ENCODE peak calls at places on chromosomes 7 and 10, in four cellular contexts. One of them, this sample, is unnamed.
A peak's percentile ranks its signal among the peaks of the same experiment; 100 is the strongest.

GRCh38 chr7:33751395-33751794 is 153.9 kb upstream of the BMPER start:
- DNase-seq in stimulated activated CD4-positive, alpha-beta T cell treated with anti-CD3 and anti-CD28 coated beads, Interleukin-1b, Interleukin-23, amount 100 ng/mL, for 24 hours: no peak
- DNase-seq in neural progenitor cell: no peak
- DNase-seq in M059J: no peak
- DNase-seq in this sample: no peak

GRCh38 chr7:145398758-145399157 is 562.9 kb upstream of the TPK1 start:
- DNase-seq in stimulated activated CD4-positive, alpha-beta T cell treated with anti-CD3 and anti-CD28 coated beads, Interleukin-1b, Interleukin-23, amount 100 ng/mL, for 24 hours: no peak
- DNase-seq in neural progenitor cell: peak; percentile 62
- DNase-seq in M059J: peak; percentile 55
- DNase-seq in this sample: no peak

GRCh38 chr7:50220280-50220679 is 84.2 kb upstream of the IKZF1 start:
- DNase-seq in stimulated activated CD4-positive, alpha-beta T cell treated with anti-CD3 and anti-CD28 coated beads, Interleukin-1b, Interleukin-23, amount 100 ng/mL, for 24 hours: no peak
- DNase-seq in neural progenitor cell: no peak
- DNase-seq in M059J: no peak
- DNase-seq in this sample: no peak

GRCh38 chr10:1295756-1296480 is 239.7 kb downstream of the WDR37 start:
- DNase-seq in stimulated activated CD4-positive, alpha-beta T cell treated with anti-CD3 and anti-CD28 coated beads, Interleukin-1b, Interleukin-23, amount 100 ng/mL, for 24 hours: no peak
- DNase-seq in neural progenitor cell: no peak
- DNase-seq in M059J: no peak
- DNase-seq in this sample: no peak

GRCh38 chr10:111973306-111973705 is 210.3 kb downstream of the GPAM start:
- DNase-seq in stimulated activated CD4-positive, alpha-beta T cell treated with anti-CD3 and anti-CD28 coated beads, Interleukin-1b, Interleukin-23, amount 100 ng/mL, for 24 hours: no peak
- DNase-seq in neural progenitor cell: no peak
- DNase-seq in M059J: no peak
- DNase-seq in this sample: no peak

GRCh38 chr10:121112618-121113384 is 261.6 kb downstream of the WDR11 start:
- DNase-seq in stimulated activated CD4-positive, alpha-beta T cell treated with anti-CD3 and anti-CD28 coated beads, Interleukin-1b, Interleukin-23, amount 100 ng/mL, for 24 hours: no peak
- DNase-seq in neural progenitor cell: peak; percentile 61
- DNase-seq in M059J: peak; percentile 35
- DNase-seq in this sample: no peak

GRCh38 chr7:158567153-158567603 is 20.4 kb downstream of the PTPRN2 start:
- DNase-seq in stimulated activated CD4-positive, alpha-beta T cell treated with anti-CD3 and anti-CD28 coated beads, Interleukin-1b, Interleukin-23, amount 100 ng/mL, for 24 hours: no peak
- DNase-seq in neural progenitor cell: no peak
- DNase-seq in M059J: no peak
- DNase-seq in this sample: no peak

GRCh38 chr10:43928425-43928968 is 279.8 kb upstream of the ZNF32 start:
- DNase-seq in stimulated activated CD4-positive, alpha-beta T cell treated with anti-CD3 and anti-CD28 coated beads, Interleukin-1b, Interleukin-23, amount 100 ng/mL, for 24 hours: no peak
- DNase-seq in neural progenitor cell: no peak
- DNase-seq in M059J: no peak
- DNase-seq in this sample: no peak

GRCh38 chr10:77970869-77971803 is 44.6 kb upstream of the DLG5 start:
- DNase-seq in stimulated activated CD4-positive, alpha-beta T cell treated with anti-CD3 and anti-CD28 coated beads, Interleukin-1b, Interleukin-23, amount 100 ng/mL, for 24 hours: no peak
- DNase-seq in neural progenitor cell: peak; percentile 56
- DNase-seq in M059J: peak; percentile 94
- DNase-seq in this sample: peak; percentile 86

GRCh38 chr10:122509323-122509722 is 48.0 kb downstream of the HTRA1 start:
- DNase-seq in stimulated activated CD4-positive, alpha-beta T cell treated with anti-CD3 and anti-CD28 coated beads, Interleukin-1b, Interleukin-23, amount 100 ng/mL, for 24 hours: no peak
- DNase-seq in neural progenitor cell: no peak
- DNase-seq in M059J: no peak
- DNase-seq in this sample: no peak

GRCh38 chr7:150902078-150903033 is 50.0 kb downstream of the AOC1 start:
- DNase-seq in stimulated activated CD4-positive, alpha-beta T cell treated with anti-CD3 and anti-CD28 coated beads, Interleukin-1b, Interleukin-23, amount 100 ng/mL, for 24 hours: no peak
- DNase-seq in neural progenitor cell: no peak
- DNase-seq in M059J: no peak
- DNase-seq in this sample: no peak

GRCh38 chr10:79132681-79133381 is 64.1 kb downstream of the ZMIZ1 start:
- DNase-seq in stimulated activated CD4-positive, alpha-beta T cell treated with anti-CD3 and anti-CD28 coated beads, Interleukin-1b, Interleukin-23, amount 100 ng/mL, for 24 hours: no peak
- DNase-seq in neural progenitor cell: peak; percentile 61
- DNase-seq in M059J: no peak
- DNase-seq in this sample: no peak

GRCh38 chr10:73908853-73909611 is 1.9 kb upstream of the PLAU start:
- DNase-seq in stimulated activated CD4-positive, alpha-beta T cell treated with anti-CD3 and anti-CD28 coated beads, Interleukin-1b, Interleukin-23, amount 100 ng/mL, for 24 hours: no peak
- DNase-seq in neural progenitor cell: no peak
- DNase-seq in M059J: peak; percentile 100
- DNase-seq in this sample: peak; percentile 100

GRCh38 chr7:96093435-96093834 is 228.5 kb downstream of the SLC25A13 start:
- DNase-seq in stimulated activated CD4-positive, alpha-beta T cell treated with anti-CD3 and anti-CD28 coated beads, Interleukin-1b, Interleukin-23, amount 100 ng/mL, for 24 hours: no peak
- DNase-seq in neural progenitor cell: no peak
- DNase-seq in M059J: peak; percentile 92
- DNase-seq in this sample: peak; percentile 20

GRCh38 chr10:87635498-87636312 is 24.0 kb upstream of the PAPSS2 start:
- DNase-seq in stimulated activated CD4-positive, alpha-beta T cell treated with anti-CD3 and anti-CD28 coated beads, Interleukin-1b, Interleukin-23, amount 100 ng/mL, for 24 hours: no peak
- DNase-seq in neural progenitor cell: no peak
- DNase-seq in M059J: peak; percentile 93
- DNase-seq in this sample: peak; percentile 95

GRCh38 chr7:38942431-38943051 is 33.5 kb upstream of the VPS41 start:
- DNase-seq in stimulated activated CD4-positive, alpha-beta T cell treated with anti-CD3 and anti-CD28 coated beads, Interleukin-1b, Interleukin-23, amount 100 ng/mL, for 24 hours: no peak
- DNase-seq in neural progenitor cell: no peak
- DNase-seq in M059J: peak; percentile 25
- DNase-seq in this sample: no peak

GRCh38 chr7:44176486-44176885 is 12.8 kb downstream of the GCK start:
- DNase-seq in stimulated activated CD4-positive, alpha-beta T cell treated with anti-CD3 and anti-CD28 coated beads, Interleukin-1b, Interleukin-23, amount 100 ng/mL, for 24 hours: no peak
- DNase-seq in neural progenitor cell: no peak
- DNase-seq in M059J: no peak
- DNase-seq in this sample: no peak

GRCh38 chr7:106774768-106775551 is 90.1 kb upstream of the PIK3CG start:
- DNase-seq in stimulated activated CD4-positive, alpha-beta T cell treated with anti-CD3 and anti-CD28 coated beads, Interleukin-1b, Interleukin-23, amount 100 ng/mL, for 24 hours: no peak
- DNase-seq in neural progenitor cell: no peak
- DNase-seq in M059J: peak; percentile 80
- DNase-seq in this sample: no peak

GRCh38 chr7:134031835-134032617 is 95.1 kb upstream of the LRGUK start:
- DNase-seq in stimulated activated CD4-positive, alpha-beta T cell treated with anti-CD3 and anti-CD28 coated beads, Interleukin-1b, Interleukin-23, amount 100 ng/mL, for 24 hours: no peak
- DNase-seq in neural progenitor cell: no peak
- DNase-seq in M059J: no peak
- DNase-seq in this sample: no peak

GRCh38 chr10:2120781-2121180 is 383.5 kb upstream of the ADARB2 start:
- DNase-seq in stimulated activated CD4-positive, alpha-beta T cell treated with anti-CD3 and anti-CD28 coated beads, Interleukin-1b, Interleukin-23, amount 100 ng/mL, for 24 hours: no peak
- DNase-seq in neural progenitor cell: peak; percentile 36
- DNase-seq in M059J: peak; percentile 33
- DNase-seq in this sample: no peak

GRCh38 chr10:47164800-47165128 is 135.2 kb upstream of the GDF10 start:
- DNase-seq in stimulated activated CD4-positive, alpha-beta T cell treated with anti-CD3 and anti-CD28 coated beads, Interleukin-1b, Interleukin-23, amount 100 ng/mL, for 24 hours: no peak
- DNase-seq in neural progenitor cell: no peak
- DNase-seq in M059J: peak; percentile 71
- DNase-seq in this sample: peak; percentile 42

GRCh38 chr10:63788152-63788821 is 267.1 kb downstream of the REEP3 start:
- DNase-seq in stimulated activated CD4-positive, alpha-beta T cell treated with anti-CD3 and anti-CD28 coated beads, Interleukin-1b, Interleukin-23, amount 100 ng/mL, for 24 hours: no peak
- DNase-seq in neural progenitor cell: no peak
- DNase-seq in M059J: no peak
- DNase-seq in this sample: no peak

GRCh38 chr7:142776206-142776844 is 5.6 kb downstream of the PRSS2 start:
- DNase-seq in stimulated activated CD4-positive, alpha-beta T cell treated with anti-CD3 and anti-CD28 coated beads, Interleukin-1b, Interleukin-23, amount 100 ng/mL, for 24 hours: no peak
- DNase-seq in neural progenitor cell: no peak
- DNase-seq in M059J: peak; percentile 94
- DNase-seq in this sample: peak; percentile 71

GRCh38 chr10:387949-388660 is 252.8 kb downstream of the ZMYND11 start:
- DNase-seq in stimulated activated CD4-positive, alpha-beta T cell treated with anti-CD3 and anti-CD28 coated beads, Interleukin-1b, Interleukin-23, amount 100 ng/mL, for 24 hours: no peak
- DNase-seq in neural progenitor cell: no peak
- DNase-seq in M059J: no peak
- DNase-seq in this sample: no peak

GRCh38 chr10:119331031-119331430 is 123.7 kb downstream of the GRK5 start:
- DNase-seq in stimulated activated CD4-positive, alpha-beta T cell treated with anti-CD3 and anti-CD28 coated beads, Interleukin-1b, Interleukin-23, amount 100 ng/mL, for 24 hours: no peak
- DNase-seq in neural progenitor cell: no peak
- DNase-seq in M059J: no peak
- DNase-seq in this sample: no peak

GRCh38 chr10:17024461-17024860 is 105.2 kb downstream of the CUBN start:
- DNase-seq in stimulated activated CD4-positive, alpha-beta T cell treated with anti-CD3 and anti-CD28 coated beads, Interleukin-1b, Interleukin-23, amount 100 ng/mL, for 24 hours: no peak
- DNase-seq in neural progenitor cell: no peak
- DNase-seq in M059J: no peak
- DNase-seq in this sample: no peak

GRCh38 chr10:31381766-31382316 is 62.8 kb downstream of the ZEB1 start:
- DNase-seq in stimulated activated CD4-positive, alpha-beta T cell treated with anti-CD3 and anti-CD28 coated beads, Interleukin-1b, Interleukin-23, amount 100 ng/mL, for 24 hours: no peak
- DNase-seq in neural progenitor cell: no peak
- DNase-seq in M059J: peak; percentile 7
- DNase-seq in this sample: no peak

GRCh38 chr7:86598311-86598710 is 45.4 kb upstream of the GRM3 start:
- DNase-seq in stimulated activated CD4-positive, alpha-beta T cell treated with anti-CD3 and anti-CD28 coated beads, Interleukin-1b, Interleukin-23, amount 100 ng/mL, for 24 hours: no peak
- DNase-seq in neural progenitor cell: peak; percentile 64
- DNase-seq in M059J: peak; percentile 11
- DNase-seq in this sample: peak; percentile 0

GRCh38 chr7:116259821-116260440 is 49.6 kb downstream of the TES start:
- DNase-seq in stimulated activated CD4-positive, alpha-beta T cell treated with anti-CD3 and anti-CD28 coated beads, Interleukin-1b, Interleukin-23, amount 100 ng/mL, for 24 hours: no peak
- DNase-seq in neural progenitor cell: no peak
- DNase-seq in M059J: peak; percentile 92
- DNase-seq in this sample: peak; percentile 87